ENCODE peak calls at places on chromosomes 1 and 21, in six cellular contexts. Z, A, I, Y, C and E are unnamed samples.

GRCh38 chr1:244010191-244010590 is 40.9 kb upstream of the ZBTB18 start:
- DNase-seq in Z (peak), A (no peak), I (no peak), Y (no peak), C (no peak), E (no peak)

GRCh38 chr1:70767377-70767776 is 280.2 kb downstream of the PTGER3 start:
- DNase-seq in Z (no peak), A (no peak), I (no peak), Y (no peak), C (no peak), E (peak)

GRCh38 chr1:147053269-147053668 is 115.1 kb downstream of the NBPF12 start:
- DNase-seq in Z (no peak), A (no peak), I (no peak), Y (no peak), C (no peak), E (no peak)

GRCh38 chr1:3409737-3410434 is 44.6 kb upstream of the ARHGEF16 start:
- DNase-seq in Z (no peak), A (peak), I (peak), Y (peak), C (peak), E (peak)

GRCh38 chr1:37055631-37056030 is 21.3 kb upstream of the GRIK3 start:
- DNase-seq in Z (no peak), A (no peak), I (no peak), Y (peak), C (no peak), E (no peak)

GRCh38 chr1:2087766-2088165 is 37.6 kb downstream of the PRKCZ start:
- DNase-seq in Z (no peak), A (no peak), I (peak), Y (no peak), C (peak), E (no peak)

GRCh38 chr1:167683641-167684502 is 37.9 kb upstream of the MPZL1 start:
- DNase-seq in Z (no peak), A (peak), I (no peak), Y (no peak), C (no peak), E (no peak)

GRCh38 chr1:29380532-29380931 is 144.2 kb downstream of the PTPRU start:
- DNase-seq in Z (no peak), A (peak), I (no peak), Y (no peak), C (no peak), E (no peak)

GRCh38 chr21:15781986-15782385 is 52.2 kb downstream of the USP25 start:
- DNase-seq in Z (no peak), A (no peak), I (no peak), Y (no peak), C (no peak), E (no peak)

GRCh38 chr1:173193639-173194038 is 13.5 kb downstream of the TNFSF4 start:
- DNase-seq in Z (no peak), A (peak), I (peak), Y (no peak), C (no peak), E (peak)

GRCh38 chr1:248790456-248790855 is 34.9 kb upstream of the LYPD8 start:
- DNase-seq in Z (no peak), A (no peak), I (no peak), Y (no peak), C (no peak), E (no peak)

GRCh38 chr1:13782634-13782995 is 82.6 kb downstream of the PRDM2 start:
- DNase-seq in Z (no peak), A (no peak), I (no peak), Y (no peak), C (no peak), E (no peak)

GRCh38 chr1:194056169-194056568 is 869.8 kb upstream of the B3GALT2 start:
- DNase-seq in Z (peak), A (peak), I (no peak), Y (no peak), C (no peak), E (no peak)

GRCh38 chr1:82152356-82153281 is 351.9 kb downstream of the ADGRL2 start:
- DNase-seq in Z (no peak), A (no peak), I (no peak), Y (no peak), C (no peak), E (no peak)

GRCh38 chr1:23099171-23099536 is 69.5 kb downstream of the LUZP1 start:
- DNase-seq in Z (no peak), A (no peak), I (no peak), Y (peak), C (no peak), E (peak)

GRCh38 chr1:942864-943533 is 16.1 kb downstream of the NOC2L start:
- DNase-seq in Z (no peak), A (peak), I (no peak), Y (peak), C (no peak), E (peak)

GRCh38 chr1:34590211-34590623 is 164.6 kb upstream of the GJB5 start:
- DNase-seq in Z (no peak), A (no peak), I (no peak), Y (peak), C (no peak), E (no peak)

GRCh38 chr1:246095441-246095840 is 411.6 kb downstream of the SMYD3 start:
- DNase-seq in Z (no peak), A (no peak), I (no peak), Y (no peak), C (no peak), E (no peak)

GRCh38 chr1:221810406-221810805 is 68.5 kb upstream of the DUSP10 start:
- DNase-seq in Z (no peak), A (peak), I (no peak), Y (no peak), C (no peak), E (peak)

GRCh38 chr1:230105754-230106625 is 39.0 kb downstream of the GALNT2 start:
- DNase-seq in Z (no peak), A (peak), I (no peak), Y (no peak), C (no peak), E (peak)

GRCh38 chr1:180542113-180542512 is 16.7 kb upstream of the OVAAL start:
- DNase-seq in Z (no peak), A (no peak), I (no peak), Y (no peak), C (no peak), E (no peak)

GRCh38 chr1:1240822-1241587 is 5.5 kb downstream of the C1QTNF12 start:
- DNase-seq in Z (no peak), A (peak), I (no peak), Y (no peak), C (no peak), E (no peak)

GRCh38 chr1:228368801-228369607 is 37.6 kb downstream of the TRIM11 start:
- DNase-seq in Z (no peak), A (peak), I (no peak), Y (no peak), C (no peak), E (peak)

GRCh38 chr1:2174348-2175054 is 20.1 kb downstream of the FAAP20 start:
- DNase-seq in Z (no peak), A (peak), I (peak), Y (peak), C (peak), E (peak)

GRCh38 chr1:31786366-31787060 is 22.4 kb upstream of the ADGRB2 start:
- DNase-seq in Z (no peak), A (no peak), I (no peak), Y (peak), C (no peak), E (no peak)

GRCh38 chr1:50251592-50252165 is 143.0 kb downstream of the ELAVL4 start:
- DNase-seq in Z (no peak), A (no peak), I (no peak), Y (peak), C (no peak), E (no peak)

GRCh38 chr21:46542588-46543092 is 62.2 kb downstream of the S100B start:
- DNase-seq in Z (no peak), A (no peak), I (no peak), Y (no peak), C (no peak), E (no peak)

GRCh38 chr21:42061866-42062542 is 9.1 kb upstream of the UMODL1 start:
- DNase-seq in Z (peak), A (no peak), I (no peak), Y (no peak), C (no peak), E (no peak)

GRCh38 chr1:8232036-8232757 is 85.7 kb upstream of the SLC45A1 start:
- DNase-seq in Z (no peak), A (no peak), I (no peak), Y (no peak), C (no peak), E (no peak)

GRCh38 chr1:67227196-67227595 is 60.9 kb downstream of the IL23R start:
- DNase-seq in Z (no peak), A (peak), I (no peak), Y (no peak), C (no peak), E (no peak)

GRCh38 chr1:1140673-1141072 is 24.8 kb upstream of the C1orf159 start:
- DNase-seq in Z (no peak), A (no peak), I (no peak), Y (no peak), C (no peak), E (no peak)

GRCh38 chr1:192878249-192878648 is 69.4 kb downstream of the RGS2 start:
- DNase-seq in Z (no peak), A (peak), I (no peak), Y (no peak), C (no peak), E (peak)

GRCh38 chr1:39106949-39107740 is 81.0 kb downstream of the NDUFS5 start:
- DNase-seq in Z (no peak), A (peak), I (no peak), Y (no peak), C (no peak), E (no peak)

GRCh38 chr21:41559658-41560599 is 52.0 kb upstream of the TMPRSS2 start:
- DNase-seq in Z (no peak), A (no peak), I (no peak), Y (no peak), C (no peak), E (peak)

GRCh38 chr21:16285646-16286223 is 556.0 kb downstream of the USP25 start:
- DNase-seq in Z (no peak), A (no peak), I (peak), Y (no peak), C (peak), E (no peak)

GRCh38 chr21:31326478-31327247 is 17.4 kb downstream of the TIAM1 start:
- DNase-seq in Z (peak), A (no peak), I (peak), Y (no peak), C (no peak), E (no peak)

GRCh38 chr21:45998276-45998701 is 16.7 kb downstream of the COL6A1 start:
- DNase-seq in Z (no peak), A (no peak), I (no peak), Y (no peak), C (no peak), E (no peak)

GRCh38 chr1:39105841-39106765 is 80.0 kb downstream of the NDUFS5 start:
- DNase-seq in Z (no peak), A (peak), I (peak), Y (peak), C (no peak), E (peak)

GRCh38 chr1:231159963-231160761 is 1.7 kb upstream of the TRIM67 start:
- DNase-seq in Z (no peak), A (no peak), I (no peak), Y (no peak), C (no peak), E (no peak)